ENCODE peak calls at places on chromosomes 6 and 20, in six cellular contexts. Y is AG09319; R is lower lobe of right lung; A is activated CD4-positive, alpha-beta T cell treated with anti-CD3 and anti-CD28 coated beads, Interleukin-2, amount 50 U/mL, for 1 hour; T is KBM-7; Q is NCI-H1092 treated with DMSO at 0.1 percent for 48 hours. U is an unnamed sample.

GRCh38 chr6:148874698-148875293 is 128.0 kb downstream of the UST start:
- DNase-seq in Y (no peak), R (no peak), A (no peak), T (no peak), Q (peak; percentile 73), U (no peak)

GRCh38 chr6:28443112-28443773 is at the start of gene ZSCAN23:
- DNase-seq in Y (peak; percentile 60), R (peak; percentile 78), A (peak; percentile 82), T (peak; percentile 95), Q (peak; percentile 81), U (peak; percentile 65)

GRCh38 chr20:36760647-36761046 is 12.9 kb downstream of the DSN1 start:
- DNase-seq in Y (no peak), R (no peak), A (no peak), T (no peak), Q (no peak), U (no peak)

GRCh38 chr20:7285918-7286556 is 518.6 kb downstream of the BMP2 start:
- DNase-seq in Y (peak; percentile 70), R (peak; percentile 62), A (peak; percentile 1), T (peak; percentile 72), Q (peak; percentile 67), U (peak; percentile 71)

GRCh38 chr6:169162968-169163903 is 90.4 kb downstream of the THBS2 start:
- DNase-seq in Y (peak; percentile 93), R (no peak), A (no peak), T (peak; percentile 51), Q (no peak), U (no peak)

GRCh38 chr6:169186496-169187169 is 67.0 kb downstream of the THBS2 start:
- DNase-seq in Y (no peak), R (no peak), A (no peak), T (no peak), Q (no peak), U (no peak)

GRCh38 chr20:38304845-38305447 is 990 bp downstream of the BPI start:
- DNase-seq in Y (no peak), R (peak; percentile 75), A (no peak), T (peak; percentile 73), Q (no peak), U (peak; percentile 65)

GRCh38 chr6:113881473-113881980 is 24.4 kb downstream of the MARCKS start:
- DNase-seq in Y (no peak), R (no peak), A (no peak), T (peak; percentile 71), Q (no peak), U (no peak)

GRCh38 chr6:169252805-169253189 is 849 bp downstream of the THBS2 start:
- DNase-seq in Y (no peak), R (peak; percentile 68), A (no peak), T (no peak), Q (peak; percentile 80), U (no peak)

GRCh38 chr20:37941992-37942391 is 39.1 kb downstream of the VSTM2L start:
- DNase-seq in Y (no peak), R (no peak), A (no peak), T (no peak), Q (no peak), U (no peak)

GRCh38 chr6:85412926-85413325 is 37.0 kb upstream of the NT5E start:
- DNase-seq in Y (no peak), R (no peak), A (no peak), T (no peak), Q (no peak), U (no peak)

U was measured in right lobe of liver.